ENCODE peak calls at places on chromosomes 4 and X, in seven cellular contexts. One of them, this sample, is unnamed.

GRCh38 chrX:9141496-9141895 is 107.6 kb upstream of the FAM9B start:
- DNase-seq in CD8-positive, alpha-beta T cell: no peak
- DNase-seq in adrenal gland: no peak
- DNase-seq in EL: peak; percentile 52
- DNase-seq in stimulated activated CD8-positive, alpha-beta memory T cell treated with anti-CD3 and anti-CD28 coated beads, Interleukin-7, amount 100 ng/mL, for 24 hours: no peak
- DNase-seq in astrocyte: peak; percentile 77
- DNase-seq in AG09319: no peak
- DNase-seq in this sample: peak; percentile 69

GRCh38 chr4:100190643-100191600 is 654 bp upstream of the DDIT4L start:
- DNase-seq in CD8-positive, alpha-beta T cell: no peak
- DNase-seq in AG09319: no peak
- DNase-seq in stimulated activated CD8-positive, alpha-beta memory T cell treated with anti-CD3 and anti-CD28 coated beads, Interleukin-7, amount 100 ng/mL, for 24 hours: no peak
- DNase-seq in EL: peak; percentile 32
- DNase-seq in adrenal gland: no peak
- DNase-seq in astrocyte: no peak
- DNase-seq in this sample: peak; percentile 52

GRCh38 chr4:3372264-3372932 is 69.4 kb upstream of the HGFAC start:
- DNase-seq in adrenal gland: no peak
- DNase-seq in EL: no peak
- DNase-seq in AG09319: no peak
- DNase-seq in astrocyte: no peak
- DNase-seq in stimulated activated CD8-positive, alpha-beta memory T cell treated with anti-CD3 and anti-CD28 coated beads, Interleukin-7, amount 100 ng/mL, for 24 hours: no peak
- DNase-seq in CD8-positive, alpha-beta T cell: no peak
- DNase-seq in this sample: no peak

GRCh38 chrX:102155806-102156179 is at the start of gene BEX5:
- DNase-seq in CD8-positive, alpha-beta T cell: peak; percentile 65
- DNase-seq in AG09319: no peak
- DNase-seq in stimulated activated CD8-positive, alpha-beta memory T cell treated with anti-CD3 and anti-CD28 coated beads, Interleukin-7, amount 100 ng/mL, for 24 hours: no peak
- DNase-seq in EL: peak; percentile 1
- DNase-seq in astrocyte: no peak
- DNase-seq in adrenal gland: peak; percentile 64
- DNase-seq in this sample: peak; percentile 15

GRCh38 chrX:10634681-10635161 is 14.3 kb upstream of the MID1 start:
- DNase-seq in AG09319: no peak
- DNase-seq in adrenal gland: no peak
- DNase-seq in EL: peak; percentile 91
- DNase-seq in astrocyte: peak; percentile 95
- DNase-seq in stimulated activated CD8-positive, alpha-beta memory T cell treated with anti-CD3 and anti-CD28 coated beads, Interleukin-7, amount 100 ng/mL, for 24 hours: no peak
- DNase-seq in CD8-positive, alpha-beta T cell: no peak
- DNase-seq in this sample: peak; percentile 81

GRCh38 chrX:107669276-107669675 is 41.0 kb downstream of the PRPS1 start:
- DNase-seq in EL: no peak
- DNase-seq in astrocyte: no peak
- DNase-seq in adrenal gland: no peak
- DNase-seq in CD8-positive, alpha-beta T cell: no peak
- DNase-seq in stimulated activated CD8-positive, alpha-beta memory T cell treated with anti-CD3 and anti-CD28 coated beads, Interleukin-7, amount 100 ng/mL, for 24 hours: no peak
- DNase-seq in AG09319: no peak
- DNase-seq in this sample: no peak

GRCh38 chr4:137070614-137071013 is 461.7 kb downstream of the PCDH18 start:
- DNase-seq in CD8-positive, alpha-beta T cell: no peak
- DNase-seq in adrenal gland: no peak
- DNase-seq in EL: no peak
- DNase-seq in AG09319: no peak
- DNase-seq in astrocyte: no peak
- DNase-seq in stimulated activated CD8-positive, alpha-beta memory T cell treated with anti-CD3 and anti-CD28 coated beads, Interleukin-7, amount 100 ng/mL, for 24 hours: no peak
- DNase-seq in this sample: peak; percentile 1

GRCh38 chrX:9278475-9279270 is 186.2 kb upstream of the TBL1X start:
- DNase-seq in stimulated activated CD8-positive, alpha-beta memory T cell treated with anti-CD3 and anti-CD28 coated beads, Interleukin-7, amount 100 ng/mL, for 24 hours: no peak
- DNase-seq in CD8-positive, alpha-beta T cell: no peak
- DNase-seq in adrenal gland: no peak
- DNase-seq in astrocyte: no peak
- DNase-seq in EL: no peak
- DNase-seq in AG09319: peak; percentile 19
- DNase-seq in this sample: peak; percentile 6